ENCODE peak calls at places on chromosomes 12 and 14, in four cellular contexts. T is HepG2, E is H1, N is K562. F is an unnamed sample.

GRCh38 chr12:82361461-82361915 is 3.2 kb downstream of the METTL25 start:
- DNase-seq in T (no peak), E (no peak), N (no peak), F (no peak)

GRCh38 chr12:132557969-132558856 is 52.2 kb downstream of the LRCOL1 start:
- DNase-seq in T (peak), E (no peak), N (no peak), F (no peak)

GRCh38 chr14:96676161-96676560 is 121.0 kb upstream of the VRK1 start:
- DNase-seq in T (no peak), E (no peak), N (no peak), F (no peak)

GRCh38 chr12:122669397-122670070 is 33.6 kb downstream of the HCAR2 start:
- DNase-seq in T (no peak), E (no peak), N (no peak), F (peak)

GRCh38 chr12:3697311-3697870 is 55.5 kb downstream of the CRACR2A start:
- DNase-seq in T (no peak), E (no peak), N (no peak), F (no peak)

GRCh38 chr12:41286426-41286825 is 98.3 kb downstream of the PDZRN4 start:
- DNase-seq in T (peak), E (no peak), N (no peak), F (peak)

GRCh38 chr12:77686760-77687159 is 143.9 kb upstream of the NAV3 start:
- DNase-seq in T (no peak), E (no peak), N (no peak), F (no peak)

GRCh38 chr12:104175726-104176247 is 37.8 kb upstream of the NFYB start:
- DNase-seq in T (no peak), E (peak), N (no peak), F (no peak)

GRCh38 chr12:122646568-122647220 is 56.5 kb downstream of the HCAR2 start:
- DNase-seq in T (no peak), E (no peak), N (no peak), F (peak)

GRCh38 chr12:78315018-78315417 is 484.3 kb downstream of the NAV3 start:
- DNase-seq in T (no peak), E (no peak), N (no peak), F (no peak)

GRCh38 chr14:103453791-103454190 is 68.6 kb downstream of the MARK3 start:
- DNase-seq in T (no peak), E (no peak), N (no peak), F (no peak)

GRCh38 chr14:74491952-74492351 is 1.2 kb downstream of the NPC2 start:
- DNase-seq in T (peak), E (no peak), N (peak), F (peak)

GRCh38 chr12:78002878-78003277 is 172.2 kb downstream of the NAV3 start:
- DNase-seq in T (no peak), E (no peak), N (no peak), F (no peak)

GRCh38 chr12:113365639-113366395 is 7.4 kb downstream of the PLBD2 start:
- DNase-seq in T (no peak), E (no peak), N (no peak), F (no peak)

GRCh38 chr12:113912761-113913295 is 53.3 kb downstream of the RBM19 start:
- DNase-seq in T (peak), E (peak), N (peak), F (peak)

GRCh38 chr12:6072302-6072752 is 52.1 kb downstream of the VWF start:
- DNase-seq in T (peak), E (no peak), N (no peak), F (no peak)

GRCh38 chr12:75889214-75889613 is 142.4 kb downstream of the PHLDA1 start:
- DNase-seq in T (no peak), E (no peak), N (no peak), F (no peak)

GRCh38 chr14:93984070-93984469 is 7.7 kb upstream of the ASB2 start:
- DNase-seq in T (no peak), E (no peak), N (no peak), F (no peak)

GRCh38 chr12:2198088-2198501 is 145.3 kb downstream of the CACNA1C start:
- DNase-seq in T (no peak), E (peak), N (no peak), F (no peak)

GRCh38 chr12:42673535-42673934 is 84.0 kb upstream of the PRICKLE1 start:
- DNase-seq in T (no peak), E (no peak), N (no peak), F (no peak)

GRCh38 chr14:59905193-59905592 is 14.8 kb upstream of the LRRC9 start:
- DNase-seq in T (no peak), E (no peak), N (no peak), F (no peak)

GRCh38 chr12:32902287-32902996 is 5.9 kb upstream of the PKP2 start:
- DNase-seq in T (no peak), E (no peak), N (no peak), F (no peak)

GRCh38 chr14:68840454-68840853 is 47.6 kb upstream of the ZFP36L1 start:
- DNase-seq in T (no peak), E (no peak), N (no peak), F (no peak)

GRCh38 chr14:35401853-35402252 is 2.7 kb downstream of the NFKBIA start:
- DNase-seq in T (no peak), E (no peak), N (no peak), F (no peak)

GRCh38 chr12:104352106-104352713 is 48.7 kb downstream of the EID3 start:
- DNase-seq in T (no peak), E (peak), N (no peak), F (no peak)

GRCh38 chr14:103087343-103087835 is 3.4 kb downstream of the LBHD2 start:
- DNase-seq in T (no peak), E (no peak), N (no peak), F (no peak)

GRCh38 chr14:61184117-61184516 is 97.0 kb downstream of the TMEM30B start:
- DNase-seq in T (no peak), E (no peak), N (no peak), F (no peak)

GRCh38 chr14:96275182-96276112 is 19.4 kb downstream of the BDKRB1 start:
- DNase-seq in T (peak), E (peak), N (peak), F (peak)

GRCh38 chr12:1927051-1927680 is 8.7 kb upstream of the CACNA2D4 start:
- DNase-seq in T (no peak), E (peak), N (no peak), F (no peak)

GRCh38 chr12:90290980-90291975 is 582.6 kb upstream of the ATP2B1 start:
- DNase-seq in T (no peak), E (no peak), N (no peak), F (no peak)

DNA sequence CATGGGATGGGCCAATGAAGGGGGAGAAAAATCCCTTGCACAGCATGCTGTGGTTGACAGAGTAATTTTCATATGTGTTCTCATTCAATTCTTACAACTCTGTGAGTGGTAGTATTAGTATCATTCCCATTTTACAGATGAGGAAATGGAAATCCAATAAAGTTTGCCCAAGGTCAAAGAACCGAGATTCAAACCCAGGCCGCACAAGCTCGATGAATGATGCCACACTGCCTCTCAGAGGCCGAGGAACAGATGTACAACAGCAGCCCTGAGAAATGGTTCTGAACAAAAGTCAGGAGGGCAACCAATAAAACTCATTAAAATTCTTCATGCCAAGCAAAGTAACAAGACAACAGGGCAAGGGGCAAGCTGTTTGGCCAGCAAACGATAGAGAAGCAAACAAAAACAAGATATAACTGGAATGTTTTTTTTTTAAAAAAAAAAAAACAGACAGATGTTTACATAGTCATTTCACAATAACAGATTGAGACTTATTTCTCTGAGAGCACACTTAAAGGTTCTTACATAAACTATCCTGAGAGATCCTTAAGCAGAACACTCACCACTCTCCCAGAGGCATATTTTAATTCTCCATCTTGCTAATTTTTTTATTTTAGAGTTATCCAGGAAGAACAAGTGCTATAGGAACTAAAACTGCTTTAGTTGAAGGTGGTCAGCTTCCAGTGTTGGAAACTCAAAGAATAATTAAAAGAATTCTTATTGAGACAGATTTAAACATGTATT is 85.8 kb downstream of the EXOC5 start:
- DNase-seq in T (peak), E (no peak), N (no peak), F (no peak)
- TF ChIP-seq RNF2 in T (no peak), E (no peak), N (no peak), F (no peak)

GRCh38 chr12:94641283-94641682 is 9.1 kb downstream of the TMCC3 start:
- DNase-seq in T (no peak), E (no peak), N (no peak), F (no peak)

GRCh38 chr12:94643585-94643984 is 6.8 kb downstream of the TMCC3 start:
- DNase-seq in T (no peak), E (no peak), N (no peak), F (no peak)

GRCh38 chr12:94637714-94638113 is 12.6 kb downstream of the TMCC3 start:
- DNase-seq in T (peak), E (no peak), N (no peak), F (no peak)

GRCh38 chr12:94638521-94638920 is 11.8 kb downstream of the TMCC3 start:
- DNase-seq in T (no peak), E (no peak), N (no peak), F (no peak)

GRCh38 chr12:94640134-94640928 is 10.0 kb downstream of the TMCC3 start:
- DNase-seq in T (no peak), E (no peak), N (no peak), F (no peak)
- TF ChIP-seq KDM1A in T (no peak), E (no peak), N (no peak), F (no peak)

DNA sequence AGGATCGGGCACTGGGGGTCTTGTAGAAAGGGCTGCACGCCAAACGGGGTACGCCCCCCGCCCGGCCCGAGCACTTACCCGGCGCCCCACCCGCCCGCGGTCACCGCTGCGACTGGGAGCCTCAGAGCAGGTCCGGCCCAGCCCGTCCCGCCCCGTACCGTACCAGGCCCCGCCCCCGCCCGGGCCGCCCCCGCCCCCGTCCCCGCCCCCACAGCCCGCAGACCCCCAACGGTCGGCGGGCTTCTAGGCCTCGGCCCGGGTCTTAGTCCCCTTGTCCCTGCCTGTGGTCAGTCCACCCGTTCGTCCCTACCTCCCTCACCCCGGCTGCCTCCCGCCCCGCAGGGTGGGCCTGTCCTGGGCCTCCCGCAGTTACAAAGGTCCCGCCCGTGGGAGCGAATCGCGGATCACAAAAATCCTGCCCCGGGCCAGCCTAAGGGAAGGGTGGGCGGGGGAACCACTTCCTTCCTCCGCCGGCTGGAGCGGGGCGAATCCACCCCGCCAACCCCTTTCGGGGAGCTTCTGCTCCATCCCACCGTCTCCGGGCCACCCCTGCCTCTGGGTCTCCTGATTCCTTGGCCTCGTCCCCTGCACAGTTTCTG is at the start of gene HVCN1:
- DNase-seq in T (no peak), E (peak), N (peak), F (no peak)
- TF ChIP-seq RNF2 in T (no peak), E (no peak), N (no peak), F (no peak)

GRCh38 chr12:58809064-58809607 is 111.2 kb downstream of the LRIG3 start:
- DNase-seq in T (no peak), E (no peak), N (no peak), F (no peak)
- TF ChIP-seq KDM1A in T (no peak), E (no peak), N (no peak), F (no peak)

DNA sequence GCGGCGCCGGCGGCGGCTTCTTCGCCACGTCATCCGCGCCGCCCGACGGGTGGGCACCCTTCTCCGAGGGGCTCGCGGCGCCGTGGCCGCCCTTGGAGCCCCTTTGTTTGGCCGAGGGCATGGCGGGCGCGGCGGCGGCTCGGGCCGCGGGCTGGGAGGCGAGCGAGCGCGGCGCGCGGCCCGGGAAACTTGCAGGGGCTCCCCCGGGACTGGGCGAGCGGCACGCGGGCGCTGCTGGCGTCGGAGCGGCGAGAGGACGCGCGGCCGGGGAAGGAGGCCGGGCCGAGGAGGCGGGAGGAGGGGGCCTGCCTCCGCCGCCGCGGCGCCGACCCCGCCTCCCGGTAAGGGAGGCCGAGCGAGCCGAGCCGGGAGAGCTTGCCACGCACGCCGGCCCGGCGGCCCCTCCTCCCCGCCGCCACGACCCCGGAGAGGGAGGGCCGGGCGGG is at the start of gene CKAP4:
- DNase-seq in T (peak), E (no peak), N (peak), F (peak)
- TF ChIP-seq RNF2 in T (peak), E (no peak), N (no peak), F (no peak)